ENCODE peak calls at places on chromosomes 12 and 14, in four cellular contexts. I is AG09319, Y is EH, J is posterior vena cava. M is an unnamed sample.

GRCh38 chr14:53355581-53356112 is 202.5 kb upstream of the DDHD1 start:
- DNase-seq in I (no peak), J (no peak), Y (peak; percentile 76), M (peak; percentile 22)

GRCh38 chr12:69894800-69895199 is 69.8 kb downstream of the MYRFL start:
- DNase-seq in I (no peak), Y (no peak), J (no peak), M (no peak)

GRCh38 chr12:64892561-64892960 is 68.1 kb downstream of the TBC1D30 start:
- DNase-seq in J (no peak), Y (no peak), I (no peak), M (no peak)

GRCh38 chr12:70196732-70197361 is 46.4 kb upstream of the CNOT2 start:
- DNase-seq in I (peak; percentile 11), J (no peak), Y (peak; percentile 12), M (no peak)

GRCh38 chr14:23057757-23058653 is 685 bp upstream of the CDH24 start:
- DNase-seq in J (peak; percentile 96), Y (peak; percentile 84), I (peak; percentile 56), M (peak; percentile 89)

GRCh38 chr14:50007123-50007903 is 109.1 kb downstream of the VCPKMT start:
- DNase-seq in Y (no peak), J (no peak), I (no peak), M (no peak)

GRCh38 chr12:32198555-32198954 is 91.9 kb downstream of the BICD1 start:
- DNase-seq in J (no peak), I (no peak), Y (peak; percentile 64), M (no peak)

GRCh38 chr14:75824328-75824727 is 157.5 kb downstream of the TGFB3 start:
- DNase-seq in Y (no peak), I (no peak), J (no peak), M (no peak)

GRCh38 chr12:23751641-23752040 is 197.8 kb downstream of the SOX5 start:
- DNase-seq in I (no peak), J (no peak), Y (no peak), M (no peak)

GRCh38 chr12:97758586-97758985 is 296.0 kb downstream of the RMST start:
- DNase-seq in Y (no peak), I (no peak), J (no peak), M (no peak)

GRCh38 chr14:98704441-98704840 is 567.6 kb downstream of the BCL11B start:
- DNase-seq in Y (no peak), J (no peak), I (no peak), M (no peak)

GRCh38 chr14:32099473-32099872 is 22.4 kb downstream of the ARHGAP5 start:
- DNase-seq in Y (no peak), I (no peak), J (no peak), M (no peak)

GRCh38 chr14:70257526-70257925 is 68.8 kb upstream of the SLC8A3 start:
- DNase-seq in I (no peak), J (no peak), Y (no peak), M (no peak)

GRCh38 chr12:124938606-124939427 is 24.4 kb upstream of the UBC start:
- DNase-seq in J (no peak), Y (peak; percentile 91), I (peak; percentile 79), M (peak; percentile 86)

GRCh38 chr14:33617154-33617553 is 333.7 kb downstream of the EGLN3 start:
- DNase-seq in I (peak; percentile 12), Y (peak; percentile 58), J (no peak), M (no peak)

GRCh38 chr12:49331360-49332222 is 5.4 kb downstream of the C1QL4 start:
- DNase-seq in Y (peak; percentile 78), I (no peak), J (peak; percentile 87), M (peak; percentile 82)

GRCh38 chr12:1313906-1314305 is 280.5 kb downstream of the FBXL14 start:
- DNase-seq in Y (peak; percentile 48), I (no peak), J (no peak), M (no peak)

GRCh38 chr12:70002912-70003255 is 177.9 kb downstream of the MYRFL start:
- DNase-seq in I (no peak), Y (no peak), J (no peak), M (no peak)

GRCh38 chr14:39452680-39453079 is 20.4 kb upstream of the FBXO33 start:
- DNase-seq in Y (no peak), J (no peak), I (no peak), M (peak; percentile 34)

GRCh38 chr12:26651566-26652188 is 181.3 kb downstream of the ITPR2 start:
- DNase-seq in Y (peak; percentile 80), I (no peak), J (no peak), M (no peak)

GRCh38 chr14:29553427-29553826 is 374.2 kb downstream of the PRKD1 start:
- DNase-seq in J (peak; percentile 80), Y (no peak), I (no peak), M (no peak)

GRCh38 chr12:87656311-87656710 is 372.9 kb downstream of the C12orf50 start:
- DNase-seq in Y (no peak), J (no peak), I (no peak), M (no peak)

GRCh38 chr12:38998887-38999482 is 93.6 kb upstream of the CPNE8 start:
- DNase-seq in J (no peak), I (no peak), Y (no peak), M (no peak)

GRCh38 chr12:1373887-1374286 is 220.5 kb downstream of the FBXL14 start:
- DNase-seq in Y (peak; percentile 87), J (no peak), I (peak; percentile 92), M (no peak)

GRCh38 chr12:98894412-98895085 is 249.5 kb downstream of the APAF1 start:
- DNase-seq in J (no peak), I (no peak), Y (no peak), M (peak; percentile 49)

GRCh38 chr12:26278666-26279065 is 83.3 kb downstream of the SSPN start:
- DNase-seq in J (no peak), I (no peak), Y (no peak), M (no peak)

GRCh38 chr12:128929046-128929445 is 75.8 kb downstream of the GLT1D1 start:
- DNase-seq in Y (no peak), J (no peak), I (no peak), M (no peak)

GRCh38 chr12:64253356-64253755 is 31.3 kb upstream of the KICS2 start:
- DNase-seq in Y (no peak), J (no peak), I (no peak), M (no peak)

GRCh38 chr12:90090929-90091651 is 382.5 kb upstream of the ATP2B1 start:
- DNase-seq in Y (peak; percentile 90), I (peak; percentile 74), J (peak; percentile 82), M (no peak)

GRCh38 chr14:101017209-101017608 is 113.7 kb upstream of the RTL1 start:
- DNase-seq in Y (peak; percentile 76), I (no peak), J (no peak), M (peak; percentile 28)

GRCh38 chr12:52233462-52234141 is 559 bp downstream of the KRT7 start:
- DNase-seq in Y (peak; percentile 43), I (no peak), J (peak; percentile 63), M (no peak)

GRCh38 chr12:104796475-104796862 is 161.6 kb downstream of the SLC41A2 start:
- DNase-seq in Y (no peak), J (no peak), I (no peak), M (no peak)

GRCh38 chr14:78530078-78530477 is 359.9 kb downstream of the NRXN3 start:
- DNase-seq in Y (peak; percentile 31), J (no peak), I (no peak), M (no peak)

GRCh38 chr14:104507443-104507842 is 72.1 kb upstream of the C14orf180 start:
- DNase-seq in Y (no peak), J (no peak), I (no peak), M (no peak)

M was measured in dorsolateral prefrontal cortex.